ENCODE peak calls at places on chromosomes 6 and 20, in four cellular contexts. T, J, U and F are unnamed samples.

GRCh38 chr20:52731086-52731485 is 241.1 kb upstream of the TSHZ2 start:
- DNase-seq in T (peak), J (no peak), U (no peak), F (peak)

GRCh38 chr6:46175446-46175845 is 4.7 kb upstream of the ENPP5 start:
- DNase-seq in T (no peak), J (no peak), U (no peak), F (no peak)

GRCh38 chr6:163416640-163417253 is 2.2 kb downstream of the QKI start:
- DNase-seq in T (peak), J (peak), U (no peak), F (no peak)

GRCh38 chr6:34460796-34461507 is 4.9 kb upstream of the PACSIN1 start:
- DNase-seq in T (no peak), J (no peak), U (no peak), F (no peak)

GRCh38 chr20:48425776-48426175 is 402.0 kb downstream of the PREX1 start:
- DNase-seq in T (no peak), J (no peak), U (no peak), F (no peak)

GRCh38 chr6:151916075-151916474 is 108.6 kb downstream of the ESR1 start:
- DNase-seq in T (no peak), J (no peak), U (no peak), F (no peak)

GRCh38 chr20:51456511-51457280 is 85.8 kb downstream of the NFATC2 start:
- DNase-seq in T (peak), J (peak), U (no peak), F (peak)

GRCh38 chr6:147954938-147955337 is 387.7 kb upstream of the SASH1 start:
- DNase-seq in T (no peak), J (no peak), U (no peak), F (no peak)

GRCh38 chr20:51791626-51792025 is 10.7 kb downstream of the SALL4 start:
- DNase-seq in T (no peak), J (no peak), U (no peak), F (no peak)

GRCh38 chr6:30819287-30819917 is 64.9 kb upstream of the DDR1 start:
- DNase-seq in T (no peak), J (no peak), U (no peak), F (no peak)

GRCh38 chr6:134193536-134194521 is 124.1 kb downstream of the SGK1 start:
- DNase-seq in T (no peak), J (no peak), U (no peak), F (peak)

GRCh38 chr20:5987383-5987782 is 36.9 kb downstream of the MCM8 start:
- DNase-seq in T (no peak), J (no peak), U (no peak), F (no peak)

GRCh38 chr6:112802154-112802553 is 455.0 kb downstream of the RFPL4B start:
- DNase-seq in T (no peak), J (no peak), U (no peak), F (no peak)

GRCh38 chr20:57888591-57888990 is 178.8 kb upstream of the PMEPA1 start:
- DNase-seq in T (no peak), J (no peak), U (no peak), F (no peak)

DNA sequence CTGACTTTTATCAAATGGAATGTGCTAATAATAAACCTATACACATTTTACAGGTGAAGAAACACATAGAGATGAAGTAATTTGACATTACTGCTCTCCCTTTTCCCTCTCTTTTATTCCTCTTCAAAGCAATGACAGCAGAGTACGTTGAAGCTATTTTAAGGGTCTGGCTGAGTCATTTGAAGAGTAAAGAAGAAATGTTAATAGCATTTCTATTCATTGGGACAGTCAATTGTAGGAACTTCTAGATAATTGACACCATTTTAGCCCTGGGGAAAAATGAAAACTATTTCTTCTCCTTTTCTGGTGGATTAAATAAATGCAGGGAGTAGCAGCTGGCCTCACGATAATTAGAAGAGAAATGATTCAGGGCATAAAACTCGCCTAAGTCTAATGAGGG is 48.2 kb downstream of the RIPOR2 start:
- DNase-seq in T (no peak), J (no peak), U (no peak), F (no peak)
- TF ChIP-seq EP300 in T (no peak), J (no peak), U (no peak), F (no peak)

GRCh38 chr6:28401172-28401571 is 1.6 kb upstream of the ZSCAN12 start:
- DNase-seq in T (no peak), J (no peak), U (no peak), F (no peak)

GRCh38 chr6:28402197-28402596 is 2.6 kb upstream of the ZSCAN12 start:
- DNase-seq in T (no peak), J (no peak), U (no peak), F (no peak)

GRCh38 chr6:28395918-28396317 is 3.6 kb downstream of the ZSCAN12 start:
- DNase-seq in T (no peak), J (no peak), U (no peak), F (no peak)

GRCh38 chr6:28400122-28400451 is 540 bp upstream of the ZSCAN12 start:
- DNase-seq in T (no peak), J (no peak), U (no peak), F (no peak)

DNA sequence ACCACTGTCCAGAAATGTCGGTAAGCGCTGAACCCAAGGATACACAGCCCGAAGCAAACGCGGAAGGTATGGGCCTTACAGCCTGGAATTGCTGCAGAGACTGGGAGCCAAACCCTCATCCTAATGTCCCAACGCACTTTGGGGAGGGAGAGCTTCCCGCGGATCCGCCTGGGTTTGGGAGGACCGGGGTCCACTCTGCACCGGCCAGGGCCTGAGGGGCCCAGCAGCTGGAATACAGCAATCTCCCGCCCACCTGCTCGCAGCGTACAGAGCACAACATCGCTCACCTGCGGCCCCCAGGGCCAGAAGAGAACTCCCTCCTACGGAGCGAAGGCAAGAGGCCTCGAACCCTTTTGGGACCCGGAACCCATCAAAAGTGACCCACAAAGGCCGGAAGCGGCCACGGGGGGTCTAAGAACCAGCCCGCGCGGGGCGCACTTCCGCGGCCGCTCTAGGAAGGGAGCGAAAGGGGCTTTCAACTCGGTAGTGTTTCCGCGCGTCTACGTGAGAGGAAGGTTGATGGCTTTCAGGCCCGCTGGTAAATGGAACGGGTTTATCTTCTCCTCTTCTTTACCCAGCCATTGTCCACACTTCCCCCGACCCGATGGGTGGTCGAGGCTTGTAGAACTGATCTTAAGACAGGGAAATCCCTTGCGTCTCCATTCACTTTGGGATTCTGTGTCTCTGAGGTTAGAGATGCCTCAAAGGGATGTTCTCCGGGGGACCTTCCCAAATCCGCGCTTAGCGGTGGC is at the start of gene ZSCAN12:
- DNase-seq in T (peak), J (peak), U (peak), F (peak)
- TF ChIP-seq CTCF in T (peak), J (peak), U (peak), F (peak)

GRCh38 chr6:75204222-75204958 is 1.5 kb downstream of the COL12A1 start:
- DNase-seq in T (peak), J (peak), U (peak), F (peak)
- TF ChIP-seq EP300 in T (no peak), J (no peak), U (no peak), F (no peak)

DNA sequence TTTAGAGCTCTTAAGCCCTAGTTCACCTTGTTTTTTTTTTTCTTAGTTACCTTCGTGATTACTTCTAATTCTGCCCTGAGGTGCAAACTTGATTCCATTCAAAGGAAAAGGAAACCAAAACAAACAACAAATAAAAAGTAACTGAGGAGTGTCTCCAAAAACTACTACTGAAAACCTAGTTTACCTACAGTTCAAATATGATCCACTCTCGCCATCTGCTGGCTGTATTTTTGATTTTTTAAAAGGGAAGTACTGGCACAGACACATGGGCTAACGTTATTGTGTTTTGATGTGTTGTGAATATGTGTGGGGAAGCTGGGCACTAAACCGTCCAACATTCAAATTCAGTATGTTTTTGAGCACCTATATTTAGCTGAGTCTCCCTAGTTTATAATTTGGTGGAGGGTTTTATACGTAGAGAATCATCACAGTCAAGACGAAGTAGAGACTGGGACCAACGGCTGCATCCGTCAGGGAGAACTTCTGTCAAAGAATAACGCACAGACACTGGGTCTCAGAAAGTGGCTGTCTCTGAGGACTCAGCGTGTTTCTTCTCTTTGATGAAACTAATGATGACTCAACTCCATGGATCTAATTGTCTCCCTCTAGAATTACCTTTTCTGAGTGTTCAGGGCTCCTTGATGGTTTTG is 373.5 kb upstream of the BTBD3 start:
- DNase-seq in T (no peak), J (peak), U (no peak), F (no peak)
- TF ChIP-seq CTCF in T (peak), J (peak), U (no peak), F (peak)

GRCh38 chr6:109096198-109096597 is 891 bp downstream of the CEP57L1 start:
- DNase-seq in T (no peak), J (no peak), U (no peak), F (no peak)

GRCh38 chr6:109095821-109096084 is 446 bp downstream of the CEP57L1 start:
- DNase-seq in T (no peak), J (peak), U (no peak), F (no peak)

GRCh38 chr6:109094351-109095035 is at the start of gene SESN1:
- DNase-seq in T (peak), J (peak), U (peak), F (peak)

GRCh38 chr6:109093732-109094131 is 914 bp downstream of the SESN1 start:
- DNase-seq in T (no peak), J (no peak), U (no peak), F (no peak)

DNA sequence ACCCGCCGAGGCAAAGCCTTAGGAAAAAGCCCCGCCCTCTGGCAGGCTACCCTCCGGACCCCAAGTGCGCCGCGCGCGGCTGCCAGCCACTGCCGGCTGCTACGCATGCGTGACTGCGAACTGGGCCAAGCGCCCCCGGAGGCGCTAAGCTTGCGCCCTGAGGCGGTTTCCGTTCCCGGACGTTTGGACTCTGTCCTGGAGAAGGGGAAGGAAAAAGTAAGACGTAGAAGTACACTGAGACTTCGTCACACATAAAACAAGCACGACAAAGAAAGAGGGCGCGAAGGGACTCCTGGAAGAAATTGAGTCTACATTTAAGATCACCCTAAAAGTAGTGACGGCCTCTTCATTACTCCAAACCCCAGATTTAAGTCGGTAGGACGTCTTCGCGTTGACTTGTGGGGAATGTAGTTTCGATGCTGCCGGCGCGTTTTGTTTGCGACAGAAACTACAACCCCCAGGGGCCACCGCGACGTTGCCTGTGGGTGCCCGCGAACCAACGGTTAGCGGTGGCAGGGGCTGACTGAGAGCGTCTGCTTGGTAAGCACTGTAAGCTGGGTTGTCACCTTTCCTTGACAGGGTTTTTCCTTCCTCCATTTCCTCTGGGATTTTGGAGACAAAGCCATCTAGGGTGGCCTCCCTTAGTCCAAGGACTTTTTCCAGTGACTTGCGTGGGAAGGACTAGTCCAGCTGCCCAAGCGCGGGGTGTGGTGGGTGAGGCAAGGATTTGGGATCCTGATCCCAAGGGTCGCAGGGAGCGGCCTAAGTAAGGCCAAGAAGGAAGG is at the start of gene CEP57L1:
- DNase-seq in T (peak), J (peak), U (peak), F (peak)
- TF ChIP-seq EP300 in T (no peak), J (no peak), U (no peak), F (no peak)

GRCh38 chr6:52328721-52329120 is 33.2 kb upstream of the PAQR8 start:
- DNase-seq in T (no peak), J (peak), U (no peak), F (no peak)
- TF ChIP-seq CTCF in T (no peak), J (no peak), U (no peak), F (no peak)

GRCh38 chr6:35723587-35723986 is 13.2 kb upstream of the ARMC12 start:
- DNase-seq in T (no peak), J (no peak), U (no peak), F (no peak)

GRCh38 chr6:35724471-35724870 is 12.4 kb upstream of the ARMC12 start:
- DNase-seq in T (no peak), J (no peak), U (no peak), F (no peak)

GRCh38 chr6:35724059-35724458 is 12.8 kb upstream of the ARMC12 start:
- DNase-seq in T (no peak), J (no peak), U (no peak), F (no peak)

GRCh38 chr6:35719830-35720733 is 16.8 kb upstream of the ARMC12 start:
- DNase-seq in T (no peak), J (no peak), U (peak), F (no peak)

GRCh38 chr6:35722121-35722761 is 14.6 kb upstream of the ARMC12 start:
- DNase-seq in T (peak), J (no peak), U (no peak), F (no peak)
- TF ChIP-seq EP300 in T (peak), J (no peak), U (no peak), F (peak)